ENCODE peak calls at places on chromosomes 11 and 22, in four cellular contexts. B, D, U and W are unnamed samples.

GRCh38 chr11:24453129-24453723 is 43.6 kb upstream of the LUZP2 start:
- DNase-seq in U (no peak), D (no peak), B (no peak), W (no peak)

GRCh38 chr22:43399338-43399979 is 12.4 kb upstream of the MPPED1 start:
- DNase-seq in D (no peak), U (no peak), B (no peak), W (no peak)

GRCh38 chr11:8217926-8218325 is 45.8 kb downstream of the LMO1 start:
- DNase-seq in U (no peak), B (no peak), D (no peak), W (no peak)

GRCh38 chr11:128172046-128172878 is 415.1 kb downstream of the ETS1 start:
- DNase-seq in D (peak), B (peak), U (peak), W (peak)

GRCh38 chr22:48594757-48595510 is 1232.7 kb downstream of the BRD1 start:
- DNase-seq in U (no peak), B (no peak), D (no peak), W (no peak)

GRCh38 chr11:107232451-107232850 is 214.2 kb upstream of the GUCY1A2 start:
- DNase-seq in B (no peak), D (no peak), U (no peak), W (no peak)

GRCh38 chr11:94049351-94049750 is 28.2 kb downstream of the HEPHL1 start:
- DNase-seq in U (no peak), D (no peak), B (no peak), W (no peak)

GRCh38 chr22:26172389-26172990 is 3.2 kb downstream of the SEZ6L start:
- DNase-seq in U (no peak), D (peak), B (no peak), W (no peak)

GRCh38 chr11:69881467-69882269 is 62.5 kb upstream of the FGF3 start:
- DNase-seq in U (no peak), D (peak), B (no peak), W (no peak)

GRCh38 chr11:57776101-57776511 is 14.5 kb downstream of the CTNND1 start:
- DNase-seq in D (no peak), U (no peak), B (no peak), W (no peak)

GRCh38 chr22:37326726-37327125 is 44.4 kb downstream of the CYTH4 start:
- DNase-seq in D (no peak), B (no peak), U (no peak), W (no peak)

GRCh38 chr22:19568337-19569311 is 44.4 kb upstream of the CLDN5 start:
- DNase-seq in D (no peak), B (no peak), U (no peak), W (no peak)
- TF ChIP-seq CTCF in D (no peak), B (no peak), U (no peak), W (no peak)

DNA sequence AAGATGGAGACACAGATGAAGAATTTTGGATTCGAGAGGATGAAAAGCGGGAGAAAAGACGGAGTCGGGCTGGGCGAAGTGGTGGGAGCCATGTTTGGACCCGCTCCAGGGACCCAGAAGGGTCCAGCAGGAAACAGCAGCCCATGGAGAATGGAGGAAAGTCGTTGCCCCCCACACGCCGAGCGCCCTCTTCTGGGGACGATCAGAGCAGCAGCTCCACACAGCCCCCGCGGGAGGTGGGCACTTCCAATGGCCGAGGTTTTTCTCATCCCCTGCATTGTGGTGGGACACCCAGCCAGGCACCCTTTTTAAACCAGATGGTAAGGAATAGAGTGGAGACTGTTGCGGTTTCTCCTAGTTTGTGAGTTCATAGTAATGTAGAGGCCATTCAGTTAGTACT is 22.8 kb upstream of the SLC25A18 start:
- DNase-seq in U (no peak), D (no peak), B (no peak), W (no peak)
- TF ChIP-seq CTCF in U (no peak), D (no peak), B (no peak), W (peak)

DNA sequence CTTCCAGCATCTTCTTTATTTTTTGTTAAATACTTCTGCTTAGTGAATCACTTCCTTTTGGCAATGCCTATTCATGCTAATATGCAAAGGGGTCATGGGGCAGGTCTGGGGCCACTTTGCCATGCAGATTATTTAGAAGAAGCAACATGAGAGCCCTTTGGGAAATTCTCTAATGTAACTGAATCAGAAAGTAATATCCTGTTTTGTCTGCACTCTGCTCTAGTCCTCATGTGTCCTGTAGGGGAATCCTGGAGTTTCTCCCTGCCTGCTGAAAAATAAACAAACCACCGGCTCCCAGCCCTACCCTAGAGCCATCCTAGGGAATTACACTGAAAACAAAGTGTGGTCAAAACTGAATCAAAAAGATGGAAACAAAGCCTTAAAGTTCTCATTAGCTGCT is 176.4 kb upstream of the POU2AF2 start:
- DNase-seq in U (no peak), D (no peak), B (no peak), W (no peak)
- TF ChIP-seq CTCF in U (no peak), D (peak), B (no peak), W (peak)

GRCh38 chr11:62217191-62217748 is 8.8 kb downstream of the SCGB2A1 start:
- DNase-seq in D (no peak), B (no peak), U (no peak), W (no peak)
- TF ChIP-seq CTCF in D (peak), B (no peak), U (no peak), W (peak)

DNA sequence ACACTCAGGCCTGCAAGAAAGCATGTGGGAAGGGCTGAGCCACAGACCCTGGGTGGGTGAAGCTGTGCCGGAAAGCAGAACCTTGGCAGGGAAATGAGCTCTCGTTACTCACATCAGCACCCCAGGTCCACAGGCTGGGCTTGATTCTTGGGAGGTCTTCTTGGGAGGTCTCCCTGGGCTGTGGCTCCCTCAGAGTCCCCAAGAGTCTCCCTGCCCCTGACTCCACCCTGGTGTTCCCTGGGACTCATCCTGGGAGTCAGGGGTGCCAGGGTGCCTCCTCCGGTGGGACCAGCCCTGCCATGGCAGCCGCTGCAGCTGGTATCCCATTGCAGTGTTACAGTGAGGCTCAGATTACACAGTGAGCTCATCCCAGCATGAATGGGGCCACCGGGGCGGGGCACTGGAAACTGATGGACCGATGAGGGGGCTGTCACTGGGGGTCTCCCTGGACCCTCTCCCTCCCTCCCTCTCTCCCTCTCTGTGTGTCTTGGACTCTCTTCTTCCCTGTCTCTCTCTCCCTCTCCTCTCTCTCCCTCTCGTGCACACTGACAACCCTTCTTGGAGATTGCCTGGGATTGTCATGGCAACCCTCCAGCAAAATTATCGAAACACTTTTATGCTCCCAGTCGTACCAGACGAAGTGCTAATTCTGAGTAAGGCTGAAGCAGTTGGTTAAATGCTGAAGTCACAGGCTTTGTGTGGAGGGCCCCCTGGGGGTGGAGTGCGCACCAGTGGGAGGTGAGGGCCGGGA is 8.7 kb upstream of the C11orf96 start:
- DNase-seq in B (no peak), U (no peak), D (no peak), W (no peak)
- TF ChIP-seq CTCF in B (no peak), U (no peak), D (no peak), W (no peak)

GRCh38 chr11:34051349-34052035 is at the start of gene CAPRIN1:
- DNase-seq in U (peak), B (peak), D (peak), W (peak)
- TF ChIP-seq CTCF in U (no peak), B (no peak), D (peak), W (peak)

GRCh38 chr11:123597859-123598258 is 56.6 kb downstream of the SCN3B start:
- DNase-seq in B (no peak), U (no peak), D (no peak), W (no peak)
- TF ChIP-seq CTCF in B (no peak), U (no peak), D (no peak), W (no peak)